ENCODE peak calls at places on chromosomes 6 and 20, in nine cellular contexts. One of them, this sample, is unnamed.
A peak's percentile ranks its signal among the peaks of the same experiment; 100 is the strongest.

GRCh38 chr6:26576929-26577719 is 19.6 kb upstream of the ABT1 start:
- DNase-seq in tibial nerve: peak; percentile 59
- DNase-seq in WERI-Rb-1: no peak
- DNase-seq in psoas muscle: peak; percentile 68
- DNase-seq in colonic mucosa: peak; percentile 71
- DNase-seq in mucosa of descending colon: peak; percentile 39
- DNase-seq in fibroblast of villous mesenchyme: peak; percentile 71
- DNase-seq in fibroblast of mammary gland: peak; percentile 91
- DNase-seq in lung: no peak
- DNase-seq in this sample: peak; percentile 76

GRCh38 chr6:17737704-17738252 is 31.1 kb upstream of the NUP153 start:
- DNase-seq in colonic mucosa: no peak
- DNase-seq in mucosa of descending colon: no peak
- DNase-seq in psoas muscle: no peak
- DNase-seq in WERI-Rb-1: no peak
- DNase-seq in lung: no peak
- DNase-seq in tibial nerve: no peak
- DNase-seq in fibroblast of villous mesenchyme: no peak
- DNase-seq in fibroblast of mammary gland: no peak
- DNase-seq in this sample: no peak

GRCh38 chr20:21456207-21456606 is 57.7 kb downstream of the NKX2-2 start:
- DNase-seq in fibroblast of villous mesenchyme: no peak
- DNase-seq in fibroblast of mammary gland: no peak
- DNase-seq in tibial nerve: no peak
- DNase-seq in WERI-Rb-1: no peak
- DNase-seq in psoas muscle: no peak
- DNase-seq in mucosa of descending colon: no peak
- DNase-seq in lung: no peak
- DNase-seq in colonic mucosa: no peak
- DNase-seq in this sample: no peak

GRCh38 chr6:5091646-5092045 is 6.5 kb downstream of the PPP1R3G start:
- DNase-seq in fibroblast of mammary gland: no peak
- DNase-seq in tibial nerve: no peak
- DNase-seq in lung: no peak
- DNase-seq in WERI-Rb-1: no peak
- DNase-seq in colonic mucosa: no peak
- DNase-seq in fibroblast of villous mesenchyme: no peak
- DNase-seq in mucosa of descending colon: no peak
- DNase-seq in psoas muscle: no peak
- DNase-seq in this sample: no peak

GRCh38 chr20:64150756-64151633 is 13.3 kb upstream of the MYT1 start:
- DNase-seq in psoas muscle: no peak
- DNase-seq in colonic mucosa: no peak
- DNase-seq in mucosa of descending colon: no peak
- DNase-seq in fibroblast of villous mesenchyme: no peak
- DNase-seq in fibroblast of mammary gland: no peak
- DNase-seq in WERI-Rb-1: no peak
- DNase-seq in lung: no peak
- DNase-seq in tibial nerve: no peak
- DNase-seq in this sample: no peak

GRCh38 chr6:112431803-112432202 is 84.7 kb downstream of the RFPL4B start:
- DNase-seq in colonic mucosa: no peak
- DNase-seq in mucosa of descending colon: no peak
- DNase-seq in lung: no peak
- DNase-seq in tibial nerve: no peak
- DNase-seq in psoas muscle: no peak
- DNase-seq in fibroblast of villous mesenchyme: no peak
- DNase-seq in WERI-Rb-1: no peak
- DNase-seq in fibroblast of mammary gland: no peak
- DNase-seq in this sample: no peak

GRCh38 chr6:76814496-76815458 is 648.5 kb downstream of the HTR1B start:
- DNase-seq in tibial nerve: no peak
- DNase-seq in fibroblast of mammary gland: no peak
- DNase-seq in lung: no peak
- DNase-seq in WERI-Rb-1: no peak
- DNase-seq in psoas muscle: no peak
- DNase-seq in mucosa of descending colon: no peak
- DNase-seq in colonic mucosa: no peak
- DNase-seq in fibroblast of villous mesenchyme: peak; percentile 77
- DNase-seq in this sample: peak; percentile 37

GRCh38 chr6:89925826-89926225 is 31.6 kb downstream of the GJA10 start:
- DNase-seq in fibroblast of mammary gland: peak; percentile 59
- DNase-seq in WERI-Rb-1: no peak
- DNase-seq in lung: no peak
- DNase-seq in fibroblast of villous mesenchyme: no peak
- DNase-seq in tibial nerve: no peak
- DNase-seq in colonic mucosa: no peak
- DNase-seq in psoas muscle: no peak
- DNase-seq in mucosa of descending colon: no peak
- DNase-seq in this sample: peak; percentile 53

GRCh38 chr20:59404749-59405148 is 104.3 kb downstream of the EDN3 start:
- DNase-seq in fibroblast of villous mesenchyme: no peak
- DNase-seq in mucosa of descending colon: no peak
- DNase-seq in tibial nerve: no peak
- DNase-seq in fibroblast of mammary gland: no peak
- DNase-seq in WERI-Rb-1: peak; percentile 69
- DNase-seq in colonic mucosa: no peak
- DNase-seq in psoas muscle: no peak
- DNase-seq in lung: no peak
- DNase-seq in this sample: no peak

GRCh38 chr20:38049800-38050199 is 16.3 kb downstream of the RPRD1B start:
- DNase-seq in mucosa of descending colon: no peak
- DNase-seq in fibroblast of villous mesenchyme: no peak
- DNase-seq in fibroblast of mammary gland: peak; percentile 78
- DNase-seq in WERI-Rb-1: no peak
- DNase-seq in colonic mucosa: no peak
- DNase-seq in tibial nerve: no peak
- DNase-seq in lung: no peak
- DNase-seq in psoas muscle: no peak
- DNase-seq in this sample: peak; percentile 84

GRCh38 chr6:138227316-138227781 is 9.1 kb upstream of the PBOV1 start:
- DNase-seq in psoas muscle: no peak
- DNase-seq in lung: peak; percentile 50
- DNase-seq in colonic mucosa: peak; percentile 44
- DNase-seq in fibroblast of villous mesenchyme: no peak
- DNase-seq in WERI-Rb-1: no peak
- DNase-seq in fibroblast of mammary gland: no peak
- DNase-seq in tibial nerve: no peak
- DNase-seq in mucosa of descending colon: peak; percentile 67
- DNase-seq in this sample: no peak

GRCh38 chr20:53946106-53946505 is 124.3 kb downstream of the BCAS1 start:
- DNase-seq in fibroblast of mammary gland: no peak
- DNase-seq in lung: no peak
- DNase-seq in psoas muscle: no peak
- DNase-seq in WERI-Rb-1: no peak
- DNase-seq in tibial nerve: no peak
- DNase-seq in mucosa of descending colon: no peak
- DNase-seq in colonic mucosa: no peak
- DNase-seq in fibroblast of villous mesenchyme: no peak
- DNase-seq in this sample: no peak

GRCh38 chr6:44000164-44000842 is 126.9 kb downstream of the MRPL14 start:
- DNase-seq in psoas muscle: peak; percentile 52
- DNase-seq in WERI-Rb-1: no peak
- DNase-seq in lung: peak; percentile 88
- DNase-seq in fibroblast of mammary gland: no peak
- DNase-seq in mucosa of descending colon: peak; percentile 81
- DNase-seq in fibroblast of villous mesenchyme: no peak
- DNase-seq in colonic mucosa: peak; percentile 91
- DNase-seq in tibial nerve: no peak
- DNase-seq in this sample: no peak

DNA sequence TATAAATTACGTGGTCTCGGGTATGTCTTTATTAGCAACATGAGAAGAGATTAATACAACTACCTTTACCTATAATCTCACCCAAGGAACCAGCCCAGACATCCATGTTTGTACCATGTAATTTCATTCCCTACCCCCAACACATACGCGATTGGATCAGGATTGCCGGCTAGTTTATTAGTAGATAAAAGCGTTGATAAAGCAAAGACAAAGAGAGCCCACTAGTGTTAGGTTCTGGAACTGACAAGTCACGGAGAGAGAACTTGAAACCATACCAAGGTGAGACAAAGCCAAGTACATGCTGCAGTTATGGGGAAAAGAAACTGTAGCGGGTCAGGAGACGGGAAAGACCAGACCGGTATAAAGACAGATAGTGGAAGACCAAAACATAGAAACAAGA is 37.4 kb upstream of the FAM135A start:
- DNase-seq in WERI-Rb-1: no peak
- DNase-seq in fibroblast of villous mesenchyme: no peak
- DNase-seq in lung: no peak
- DNase-seq in fibroblast of mammary gland: peak; percentile 19
- DNase-seq in mucosa of descending colon: no peak
- DNase-seq in colonic mucosa: no peak
- DNase-seq in tibial nerve: no peak
- DNase-seq in psoas muscle: no peak
- DNase-seq in this sample: no peak
- H3K4me3 ChIP-seq in WERI-Rb-1: no peak overlapping the region
- H3K4me3 ChIP-seq in fibroblast of villous mesenchyme: no peak overlapping the region
- H3K4me3 ChIP-seq in lung: no peak overlapping the region
- H3K4me3 ChIP-seq in fibroblast of mammary gland: no peak overlapping the region
- H3K4me3 ChIP-seq in mucosa of descending colon: no peak overlapping the region
- H3K4me3 ChIP-seq in colonic mucosa: no peak overlapping the region
- H3K4me3 ChIP-seq in tibial nerve: no peak overlapping the region
- H3K4me3 ChIP-seq in psoas muscle: no peak overlapping the region
- H3K4me3 ChIP-seq in this sample: no peak overlapping the region

DNA sequence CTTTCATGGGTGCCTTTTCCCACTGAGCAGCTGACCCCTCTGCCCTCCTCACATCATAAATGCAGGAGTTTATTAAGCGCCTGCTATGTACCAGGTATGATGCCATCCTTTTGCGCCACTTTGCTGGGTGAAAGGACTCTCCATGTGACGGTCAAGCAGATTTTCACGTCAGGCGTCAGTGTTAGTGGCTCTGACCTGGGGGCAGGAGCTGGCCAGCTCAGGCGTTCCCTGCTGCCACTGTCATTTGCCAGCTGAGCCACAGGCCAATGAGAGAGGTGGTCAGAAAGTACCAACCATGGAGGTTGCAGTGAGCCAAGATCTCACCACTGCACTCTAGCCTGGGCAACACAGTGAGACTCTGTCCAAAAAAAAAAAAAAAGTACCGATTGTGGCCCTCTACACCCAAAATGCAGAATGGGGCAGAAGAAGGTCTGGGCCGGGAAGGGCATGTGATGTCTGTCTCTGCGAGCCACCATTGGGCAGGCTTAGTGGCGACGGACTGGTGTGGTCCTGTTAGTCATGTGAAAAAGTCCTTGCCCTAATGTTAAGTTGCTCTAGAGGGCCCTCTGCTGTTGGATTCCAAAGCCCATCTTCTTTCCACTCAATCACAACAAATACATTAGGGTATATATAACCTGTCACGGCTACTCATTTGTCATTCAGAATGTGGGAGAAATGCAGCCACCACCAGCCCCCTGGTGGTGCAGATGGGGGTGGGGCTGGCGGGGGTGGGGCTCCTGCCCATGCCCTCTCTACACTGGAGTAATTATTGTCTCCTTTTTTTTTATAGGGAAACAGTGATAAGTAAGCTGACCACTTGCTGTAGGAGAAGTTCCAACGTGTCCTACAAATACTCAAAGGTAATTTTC is 18.4 kb upstream of the SLC22A1 start:
- DNase-seq in fibroblast of villous mesenchyme: peak; percentile 22
- DNase-seq in mucosa of descending colon: peak; percentile 71
- DNase-seq in psoas muscle: no peak
- DNase-seq in WERI-Rb-1: peak; percentile 24
- DNase-seq in fibroblast of mammary gland: peak; percentile 54
- DNase-seq in tibial nerve: peak; percentile 32
- DNase-seq in lung: no peak
- DNase-seq in colonic mucosa: peak; percentile 51
- DNase-seq in this sample: peak; percentile 28
- TF ChIP-seq CTCF in fibroblast of villous mesenchyme: peak; percentile 38
- TF ChIP-seq CTCF in mucosa of descending colon: no peak
- TF ChIP-seq CTCF in psoas muscle: peak; percentile 32
- TF ChIP-seq CTCF in WERI-Rb-1: peak; percentile 55
- TF ChIP-seq CTCF in fibroblast of mammary gland: peak; percentile 60
- TF ChIP-seq CTCF in tibial nerve: peak; percentile 10
- TF ChIP-seq CTCF in lung: no peak
- TF ChIP-seq CTCF in colonic mucosa: peak; percentile 40
- TF ChIP-seq CTCF in this sample: peak; percentile 56

GRCh38 chr6:1821188-1822183 is 211.8 kb downstream of the FOXC1 start:
- DNase-seq in lung: no peak
- DNase-seq in WERI-Rb-1: no peak
- DNase-seq in tibial nerve: no peak
- DNase-seq in fibroblast of villous mesenchyme: peak; percentile 34
- DNase-seq in fibroblast of mammary gland: peak; percentile 65
- DNase-seq in colonic mucosa: no peak
- DNase-seq in mucosa of descending colon: no peak
- DNase-seq in psoas muscle: no peak
- DNase-seq in this sample: peak; percentile 62
- H3K4me3 ChIP-seq in lung: no peak overlapping the region
- H3K4me3 ChIP-seq in WERI-Rb-1: no peak overlapping the region
- H3K4me3 ChIP-seq in tibial nerve: peak overlapping the region; percentile 24
- H3K4me3 ChIP-seq in fibroblast of villous mesenchyme: peak overlapping the region; percentile 13
- H3K4me3 ChIP-seq in fibroblast of mammary gland: peak overlapping the region; percentile 9
- H3K4me3 ChIP-seq in colonic mucosa: no peak overlapping the region
- H3K4me3 ChIP-seq in mucosa of descending colon: no peak overlapping the region
- H3K4me3 ChIP-seq in psoas muscle: peak overlapping the region; percentile 13
- H3K4me3 ChIP-seq in this sample: no peak overlapping the region

GRCh38 chr20:19660808-19661378 is 97.2 kb upstream of the RIN2 start:
- DNase-seq in mucosa of descending colon: no peak
- DNase-seq in psoas muscle: no peak
- DNase-seq in WERI-Rb-1: no peak
- DNase-seq in fibroblast of mammary gland: no peak
- DNase-seq in colonic mucosa: no peak
- DNase-seq in fibroblast of villous mesenchyme: no peak
- DNase-seq in lung: no peak
- DNase-seq in tibial nerve: no peak
- DNase-seq in this sample: no peak

GRCh38 chr20:19658137-19658536 is 99.9 kb upstream of the RIN2 start:
- DNase-seq in fibroblast of villous mesenchyme: no peak
- DNase-seq in WERI-Rb-1: no peak
- DNase-seq in lung: no peak
- DNase-seq in fibroblast of mammary gland: no peak
- DNase-seq in psoas muscle: peak; percentile 58
- DNase-seq in tibial nerve: no peak
- DNase-seq in mucosa of descending colon: peak; percentile 36
- DNase-seq in colonic mucosa: no peak
- DNase-seq in this sample: no peak

GRCh38 chr20:19661717-19662637 is 96.1 kb upstream of the RIN2 start:
- DNase-seq in fibroblast of villous mesenchyme: peak; percentile 72
- DNase-seq in colonic mucosa: peak; percentile 66
- DNase-seq in fibroblast of mammary gland: peak; percentile 78
- DNase-seq in WERI-Rb-1: peak; percentile 43
- DNase-seq in lung: peak; percentile 58
- DNase-seq in tibial nerve: peak; percentile 80
- DNase-seq in psoas muscle: peak; percentile 70
- DNase-seq in mucosa of descending colon: peak; percentile 80
- DNase-seq in this sample: peak; percentile 86

GRCh38 chr20:19659468-19659867 is 98.6 kb upstream of the RIN2 start:
- DNase-seq in fibroblast of villous mesenchyme: no peak
- DNase-seq in tibial nerve: no peak
- DNase-seq in mucosa of descending colon: no peak
- DNase-seq in lung: no peak
- DNase-seq in colonic mucosa: no peak
- DNase-seq in psoas muscle: no peak
- DNase-seq in WERI-Rb-1: no peak
- DNase-seq in fibroblast of mammary gland: no peak
- DNase-seq in this sample: no peak

DNA sequence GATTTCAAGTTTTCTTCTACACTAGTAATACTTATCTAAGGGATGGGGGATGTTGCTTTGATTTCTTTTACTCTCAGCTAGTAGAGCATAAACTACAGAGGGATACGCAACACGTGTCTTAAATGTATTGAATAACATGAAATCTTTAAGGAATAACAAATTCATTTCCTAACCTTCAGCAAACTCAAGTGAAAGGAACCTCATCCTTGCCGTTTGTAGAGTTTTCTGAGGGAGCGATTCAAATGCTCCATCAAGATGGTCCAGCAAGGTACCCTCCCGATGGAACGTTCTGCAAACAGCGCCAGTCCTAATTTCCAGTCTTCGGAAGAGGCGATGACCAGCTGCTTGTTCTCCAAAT is 95.4 kb upstream of the RIN2 start:
- DNase-seq in WERI-Rb-1: no peak
- DNase-seq in tibial nerve: no peak
- DNase-seq in fibroblast of villous mesenchyme: no peak
- DNase-seq in psoas muscle: no peak
- DNase-seq in lung: no peak
- DNase-seq in fibroblast of mammary gland: no peak
- DNase-seq in mucosa of descending colon: no peak
- DNase-seq in colonic mucosa: no peak
- DNase-seq in this sample: no peak
- TF ChIP-seq CTCF in WERI-Rb-1: no peak
- TF ChIP-seq CTCF in tibial nerve: no peak
- TF ChIP-seq CTCF in fibroblast of villous mesenchyme: no peak
- TF ChIP-seq CTCF in psoas muscle: no peak
- TF ChIP-seq CTCF in lung: no peak
- TF ChIP-seq CTCF in fibroblast of mammary gland: no peak
- TF ChIP-seq CTCF in mucosa of descending colon: no peak
- TF ChIP-seq CTCF in colonic mucosa: no peak
- TF ChIP-seq CTCF in this sample: no peak

This sample was measured in cardiac fibroblast.